ENCODE peak calls at places on chromosomes 16 and 17, in five cellular contexts. Z, H, Y, K and Q are unnamed samples.

GRCh38 chr17:4853195-4853762 is 20.1 kb downstream of the MINK1 start:
- DNase-seq in Z (no peak), H (no peak), Y (no peak), K (no peak), Q (no peak)

GRCh38 chr16:20853076-20853597 is 46.8 kb downstream of the REXO5 start:
- DNase-seq in Z (no peak), H (no peak), Y (no peak), K (no peak), Q (no peak)

GRCh38 chr16:58016841-58017446 is 8.6 kb upstream of the MMP15 start:
- DNase-seq in Z (no peak), H (no peak), Y (no peak), K (no peak), Q (no peak)

GRCh38 chr16:20826039-20826566 is 19.8 kb downstream of the REXO5 start:
- DNase-seq in Z (no peak), H (no peak), Y (peak), K (peak), Q (no peak)

GRCh38 chr17:58513391-58513912 is 986 bp downstream of the MTMR4 start:
- DNase-seq in Z (no peak), H (peak), Y (no peak), K (no peak), Q (no peak)

GRCh38 chr16:58418601-58419000 is 26.3 kb downstream of the GINS3 start:
- DNase-seq in Z (no peak), H (peak), Y (peak), K (peak), Q (no peak)

GRCh38 chr17:7186241-7186640 is 7.1 kb upstream of the ASGR1 start:
- DNase-seq in Z (no peak), H (no peak), Y (peak), K (peak), Q (no peak)

GRCh38 chr17:27549251-27549919 is 81.6 kb upstream of the LGALS9 start:
- DNase-seq in Z (no peak), H (no peak), Y (no peak), K (no peak), Q (no peak)

GRCh38 chr17:869067-869466 is 86.9 kb downstream of the MRM3 start:
- DNase-seq in Z (no peak), H (no peak), Y (no peak), K (peak), Q (no peak)

GRCh38 chr17:78107457-78107856 is 21.1 kb downstream of the TMC6 start:
- DNase-seq in Z (no peak), H (no peak), Y (no peak), K (peak), Q (no peak)

GRCh38 chr17:48592097-48592496 is 1.5 kb downstream of the HOXB5 start:
- DNase-seq in Z (no peak), H (no peak), Y (no peak), K (no peak), Q (no peak)

GRCh38 chr16:4379001-4379688 is 7.5 kb downstream of the VASN start:
- DNase-seq in Z (no peak), H (no peak), Y (no peak), K (no peak), Q (no peak)

GRCh38 chr16:87324411-87325275 is 7.5 kb upstream of the C16orf95 start:
- DNase-seq in Z (no peak), H (peak), Y (peak), K (peak), Q (peak)

GRCh38 chr17:42313773-42314566 is 25.7 kb downstream of the STAT5A start:
- DNase-seq in Z (no peak), H (no peak), Y (peak), K (peak), Q (no peak)

GRCh38 chr16:16127469-16128116 is 95.7 kb downstream of the ABCC6 start:
- DNase-seq in Z (peak), H (peak), Y (peak), K (peak), Q (peak)

GRCh38 chr17:57136355-57136754 is 51.3 kb downstream of the AKAP1 start:
- DNase-seq in Z (no peak), H (no peak), Y (no peak), K (no peak), Q (no peak)

GRCh38 chr16:85424260-85425060 is 188.7 kb upstream of the GSE1 start:
- DNase-seq in Z (peak), H (no peak), Y (no peak), K (no peak), Q (peak)

GRCh38 chr17:31472137-31472536 is 80.7 kb downstream of the RAB11FIP4 start:
- DNase-seq in Z (no peak), H (no peak), Y (no peak), K (no peak), Q (no peak)

GRCh38 chr16:47523342-47524006 is 62.3 kb downstream of the PHKB start:
- DNase-seq in Z (no peak), H (peak), Y (no peak), K (no peak), Q (no peak)

GRCh38 chr17:78805301-78805700 is 23.2 kb upstream of the CYTH1 start:
- DNase-seq in Z (no peak), H (no peak), Y (no peak), K (no peak), Q (no peak)

GRCh38 chr17:49360796-49361128 is 1.3 kb downstream of the ZNF652 start:
- DNase-seq in Z (no peak), H (no peak), Y (no peak), K (no peak), Q (no peak)

GRCh38 chr16:86532526-86532815 is 22.1 kb downstream of the FOXF1 start:
- DNase-seq in Z (no peak), H (no peak), Y (no peak), K (no peak), Q (no peak)

GRCh38 chr17:41530062-41531048 is 2.2 kb upstream of the KRT19 start:
- DNase-seq in Z (no peak), H (no peak), Y (peak), K (peak), Q (no peak)

GRCh38 chr17:6574689-6575595 is 18.6 kb upstream of the PITPNM3 start:
- DNase-seq in Z (no peak), H (peak), Y (peak), K (peak), Q (no peak)

GRCh38 chr16:55081622-55082593 is 151.2 kb downstream of the IRX5 start:
- DNase-seq in Z (no peak), H (no peak), Y (no peak), K (no peak), Q (no peak)

GRCh38 chr16:23624092-23624491 is 17.0 kb downstream of the PALB2 start:
- DNase-seq in Z (no peak), H (no peak), Y (no peak), K (no peak), Q (no peak)

GRCh38 chr17:80750263-80750662 is 205.6 kb downstream of the RPTOR start:
- DNase-seq in Z (no peak), H (no peak), Y (no peak), K (no peak), Q (no peak)

GRCh38 chr16:54080524-54081008 is 206.0 kb downstream of the IRX3 start:
- DNase-seq in Z (no peak), H (no peak), Y (no peak), K (peak), Q (no peak)

GRCh38 chr17:14202388-14203166 is 34.1 kb downstream of the CDRT15 start:
- DNase-seq in Z (no peak), H (no peak), Y (no peak), K (no peak), Q (no peak)

GRCh38 chr16:78669994-78670393 is 570.5 kb downstream of the WWOX start:
- DNase-seq in Z (no peak), H (no peak), Y (no peak), K (peak), Q (no peak)

GRCh38 chr16:6531067-6531466 is 801.6 kb upstream of the RBFOX1 start:
- DNase-seq in Z (no peak), H (no peak), Y (no peak), K (no peak), Q (no peak)

GRCh38 chr16:76729525-76729924 is 452.3 kb downstream of the CNTNAP4 start:
- DNase-seq in Z (no peak), H (no peak), Y (no peak), K (peak), Q (no peak)

GRCh38 chr16:67210069-67210937 is 11.4 kb downstream of the ELMO3 start:
- DNase-seq in Z (no peak), H (no peak), Y (no peak), K (no peak), Q (no peak)
- TF ChIP-seq CTCF in Z (no peak), H (no peak), Y (no peak), K (no peak), Q (no peak)

DNA sequence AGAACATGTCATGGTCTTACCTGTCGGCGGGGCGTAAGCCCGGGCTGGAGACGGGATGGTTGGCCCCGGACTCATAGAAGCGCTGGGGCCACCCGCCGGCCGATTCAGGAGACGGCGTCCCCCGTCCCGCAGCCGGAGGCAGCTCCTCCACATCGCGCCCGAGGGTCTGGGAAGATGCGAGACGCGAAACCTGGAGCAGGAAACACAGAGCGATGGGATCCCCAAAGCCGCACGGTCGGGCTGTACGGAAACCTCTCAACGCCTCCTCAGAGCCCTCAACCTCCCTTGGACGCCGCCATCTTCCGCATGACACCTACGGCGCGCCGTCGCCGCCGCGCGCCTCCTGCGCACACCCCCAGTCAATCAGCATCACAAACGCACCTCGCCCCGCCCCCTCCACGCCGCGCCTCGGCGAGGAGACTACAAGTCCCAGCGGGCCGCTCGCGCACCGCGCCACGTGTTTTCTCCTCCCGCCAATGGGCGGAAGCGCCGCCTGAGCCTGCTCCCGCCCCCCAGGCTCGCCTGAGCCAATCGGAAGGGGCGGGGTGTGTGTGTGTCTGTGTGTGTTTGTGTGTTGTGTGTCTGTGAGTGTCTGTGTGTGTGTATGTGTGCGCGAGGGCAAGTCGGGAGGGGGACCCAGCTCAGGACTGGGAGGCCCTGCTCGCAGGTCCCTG is at the start of the genes ATPAF2 and GID4:
- DNase-seq in Z (peak), H (peak), Y (peak), K (peak), Q (peak)
- TF ChIP-seq CTCF in Z (no peak), H (no peak), Y (peak), K (no peak), Q (no peak)

DNA sequence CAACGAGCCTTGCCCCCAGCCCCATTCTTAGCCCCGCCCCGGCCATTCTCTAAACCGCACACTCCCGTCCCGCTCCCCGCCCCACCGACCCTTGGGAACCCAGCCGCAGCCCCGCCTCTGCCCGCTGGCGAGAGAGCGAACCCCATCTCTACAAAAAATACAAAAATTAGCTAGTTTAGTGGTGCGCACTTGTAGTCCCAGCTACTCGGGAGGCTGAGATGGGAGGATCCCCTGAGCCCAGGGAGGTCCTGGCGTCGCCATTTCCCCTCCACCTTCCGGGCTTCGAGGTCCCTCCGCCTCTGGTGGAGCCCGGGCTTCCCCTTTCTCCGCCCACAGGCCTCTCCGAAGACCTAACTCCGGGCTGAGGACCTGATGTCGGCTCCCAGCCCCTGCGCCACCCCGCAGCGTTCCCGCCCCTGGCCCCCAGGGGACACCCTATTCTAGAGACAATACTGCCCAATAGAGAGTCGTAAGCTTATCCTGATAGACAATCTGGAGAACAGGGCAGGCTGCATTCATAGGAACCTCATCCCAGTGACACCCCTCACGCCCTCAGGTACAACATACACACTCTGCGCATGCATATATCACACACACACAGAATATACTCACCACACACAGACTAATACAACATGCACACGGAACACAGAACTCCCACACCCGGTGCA is 483 bp upstream of the PROCA1 start:
- DNase-seq in Z (no peak), H (peak), Y (peak), K (no peak), Q (peak)
- TF ChIP-seq CTCF in Z (no peak), H (no peak), Y (peak), K (no peak), Q (no peak)

GRCh38 chr16:13873835-13874438 is 46.0 kb upstream of the ERCC4 start:
- DNase-seq in Z (no peak), H (no peak), Y (peak), K (peak), Q (peak)
- TF ChIP-seq CTCF in Z (peak), H (peak), Y (peak), K (peak), Q (peak)

DNA sequence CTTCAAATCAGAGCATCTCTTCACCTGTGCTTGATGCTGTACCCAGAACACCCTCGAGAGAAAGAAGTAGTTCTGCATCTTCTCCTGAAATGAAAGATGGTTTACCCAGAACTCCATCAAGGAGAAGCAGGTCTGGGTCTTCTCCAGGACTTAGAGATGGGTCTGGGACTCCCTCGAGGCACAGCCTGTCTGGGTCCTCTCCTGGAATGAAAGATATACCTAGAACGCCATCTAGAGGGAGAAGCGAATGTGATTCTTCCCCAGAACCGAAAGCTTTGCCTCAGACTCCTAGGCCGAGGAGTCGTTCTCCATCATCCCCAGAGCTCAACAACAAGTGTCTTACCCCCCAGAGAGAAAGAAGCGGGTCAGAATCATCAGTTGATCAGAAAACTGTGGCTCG is 12.3 kb downstream of the SRRM2 start:
- DNase-seq in Z (no peak), H (no peak), Y (no peak), K (no peak), Q (no peak)
- TF ChIP-seq CTCF in Z (no peak), H (no peak), Y (no peak), K (no peak), Q (no peak)

GRCh38 chr16:66161942-66162341 is 204.5 kb upstream of the CDH5 start:
- DNase-seq in Z (no peak), H (no peak), Y (no peak), K (no peak), Q (no peak)

GRCh38 chr16:66155933-66156332 is 210.6 kb upstream of the CDH5 start:
- DNase-seq in Z (no peak), H (no peak), Y (no peak), K (no peak), Q (no peak)

GRCh38 chr16:66164581-66164980 is 201.9 kb upstream of the CDH5 start:
- DNase-seq in Z (no peak), H (no peak), Y (no peak), K (no peak), Q (no peak)

GRCh38 chr16:66156538-66156937 is 210.0 kb upstream of the CDH5 start:
- DNase-seq in Z (no peak), H (no peak), Y (no peak), K (no peak), Q (no peak)

GRCh38 chr16:66159987-66160386 is 206.5 kb upstream of the CDH5 start:
- DNase-seq in Z (no peak), H (no peak), Y (no peak), K (peak), Q (no peak)
- TF ChIP-seq CTCF in Z (no peak), H (no peak), Y (no peak), K (peak), Q (no peak)